ENCODE peak calls at places on chromosomes 11 and 22, in five cellular contexts. One of them, this sample, is unnamed.
A peak's percentile ranks its signal among the peaks of the same experiment; 100 is the strongest.

GRCh38 chr11:64444838-64445441 is 86.0 kb downstream of the RPS6KA4 start:
- DNase-seq in heart right ventricle: no peak
- DNase-seq in RWPE1: peak; percentile 48
- DNase-seq in colonic mucosa: no peak
- DNase-seq in endodermal cell: peak; percentile 65
- DNase-seq in this sample: no peak

GRCh38 chr22:24969588-24970301 is 17.2 kb downstream of the KIAA1671 start:
- DNase-seq in colonic mucosa: peak; percentile 41
- DNase-seq in endodermal cell: peak; percentile 70
- DNase-seq in RWPE1: no peak
- DNase-seq in heart right ventricle: peak; percentile 85
- DNase-seq in this sample: no peak

GRCh38 chr11:118841469-118842222 is 42.0 kb upstream of the CXCR5 start:
- DNase-seq in colonic mucosa: no peak
- DNase-seq in heart right ventricle: no peak
- DNase-seq in endodermal cell: no peak
- DNase-seq in RWPE1: no peak
- DNase-seq in this sample: peak; percentile 4

GRCh38 chr11:72584293-72584921 is 89.8 kb downstream of the PDE2A start:
- DNase-seq in RWPE1: no peak
- DNase-seq in heart right ventricle: peak; percentile 29
- DNase-seq in endodermal cell: peak; percentile 83
- DNase-seq in colonic mucosa: peak; percentile 41
- DNase-seq in this sample: peak; percentile 33

GRCh38 chr11:69702239-69702668 is 1.6 kb downstream of the FGF19 start:
- DNase-seq in endodermal cell: peak; percentile 83
- DNase-seq in colonic mucosa: no peak
- DNase-seq in RWPE1: no peak
- DNase-seq in heart right ventricle: no peak
- DNase-seq in this sample: no peak

GRCh38 chr11:71182791-71183556 is 69.4 kb downstream of the SHANK2 start:
- DNase-seq in heart right ventricle: no peak
- DNase-seq in endodermal cell: peak; percentile 18
- DNase-seq in colonic mucosa: no peak
- DNase-seq in RWPE1: no peak
- DNase-seq in this sample: no peak

GRCh38 chr22:30889996-30890480 is 78.5 kb downstream of the MORC2 start:
- DNase-seq in RWPE1: no peak
- DNase-seq in endodermal cell: no peak
- DNase-seq in heart right ventricle: no peak
- DNase-seq in colonic mucosa: no peak
- DNase-seq in this sample: no peak

GRCh38 chr22:47138898-47139789 is 376.7 kb downstream of the TBC1D22A start:
- DNase-seq in colonic mucosa: no peak
- DNase-seq in RWPE1: no peak
- DNase-seq in endodermal cell: no peak
- DNase-seq in heart right ventricle: no peak
- DNase-seq in this sample: no peak

GRCh38 chr22:44591146-44591790 is 93.2 kb upstream of the RTL6 start:
- DNase-seq in heart right ventricle: no peak
- DNase-seq in colonic mucosa: no peak
- DNase-seq in RWPE1: no peak
- DNase-seq in endodermal cell: no peak
- DNase-seq in this sample: no peak

GRCh38 chr11:71333473-71333872 is 81.1 kb upstream of the SHANK2 start:
- DNase-seq in heart right ventricle: no peak
- DNase-seq in endodermal cell: no peak
- DNase-seq in colonic mucosa: no peak
- DNase-seq in RWPE1: no peak
- DNase-seq in this sample: no peak

GRCh38 chr11:12845739-12846358 is 163.3 kb upstream of the RASSF10 start:
- DNase-seq in colonic mucosa: peak; percentile 74
- DNase-seq in endodermal cell: peak; percentile 72
- DNase-seq in heart right ventricle: no peak
- DNase-seq in RWPE1: no peak
- DNase-seq in this sample: no peak

GRCh38 chr22:23256986-23257888 is 76.9 kb downstream of the BCR start:
- DNase-seq in endodermal cell: no peak
- DNase-seq in RWPE1: peak; percentile 31
- DNase-seq in colonic mucosa: peak; percentile 74
- DNase-seq in heart right ventricle: peak; percentile 74
- DNase-seq in this sample: no peak

GRCh38 chr22:49979587-49980264 is 19.2 kb downstream of the PIM3 start:
- DNase-seq in RWPE1: no peak
- DNase-seq in endodermal cell: peak; percentile 79
- DNase-seq in heart right ventricle: no peak
- DNase-seq in colonic mucosa: peak; percentile 57
- DNase-seq in this sample: no peak

GRCh38 chr11:2891291-2891690 is 5.7 kb upstream of the CDKN1C start:
- DNase-seq in colonic mucosa: no peak
- DNase-seq in RWPE1: no peak
- DNase-seq in endodermal cell: peak; percentile 75
- DNase-seq in heart right ventricle: no peak
- DNase-seq in this sample: no peak

GRCh38 chr11:109853156-109853776 is 239.9 kb upstream of the ZC3H12C start:
- DNase-seq in endodermal cell: no peak
- DNase-seq in colonic mucosa: no peak
- DNase-seq in heart right ventricle: no peak
- DNase-seq in RWPE1: peak; percentile 18
- DNase-seq in this sample: no peak

GRCh38 chr11:62665630-62666258 is 632 bp downstream of the CSKMT start:
- DNase-seq in colonic mucosa: peak; percentile 64
- DNase-seq in heart right ventricle: peak; percentile 54
- DNase-seq in RWPE1: peak; percentile 46
- DNase-seq in endodermal cell: peak; percentile 60
- DNase-seq in this sample: peak; percentile 44

GRCh38 chr22:23281406-23282088 is 101.2 kb downstream of the BCR start:
- DNase-seq in RWPE1: peak; percentile 74
- DNase-seq in heart right ventricle: peak; percentile 85
- DNase-seq in colonic mucosa: peak; percentile 84
- DNase-seq in endodermal cell: peak; percentile 97
- DNase-seq in this sample: peak; percentile 71

GRCh38 chr11:132202621-132203020 is 832.2 kb downstream of the NTM start:
- DNase-seq in RWPE1: no peak
- DNase-seq in colonic mucosa: no peak
- DNase-seq in heart right ventricle: no peak
- DNase-seq in endodermal cell: no peak
- DNase-seq in this sample: no peak

GRCh38 chr22:42906605-42907338 is 49.7 kb upstream of the ARFGAP3 start:
- DNase-seq in heart right ventricle: peak; percentile 75
- DNase-seq in RWPE1: no peak
- DNase-seq in endodermal cell: no peak
- DNase-seq in colonic mucosa: no peak
- DNase-seq in this sample: no peak

GRCh38 chr11:83694191-83694905 is 408.2 kb upstream of the CCDC90B start:
- DNase-seq in heart right ventricle: no peak
- DNase-seq in colonic mucosa: no peak
- DNase-seq in endodermal cell: no peak
- DNase-seq in RWPE1: no peak
- DNase-seq in this sample: no peak

GRCh38 chr22:45242778-45243191 is 2.1 kb upstream of the KIAA0930 start:
- DNase-seq in endodermal cell: no peak
- DNase-seq in heart right ventricle: no peak
- DNase-seq in colonic mucosa: peak; percentile 64
- DNase-seq in RWPE1: no peak
- DNase-seq in this sample: no peak

GRCh38 chr11:41714101-41714500 is 254.6 kb upstream of the LRRC4C start:
- DNase-seq in heart right ventricle: no peak
- DNase-seq in endodermal cell: no peak
- DNase-seq in colonic mucosa: no peak
- DNase-seq in RWPE1: no peak
- DNase-seq in this sample: no peak

GRCh38 chr22:48939441-48940265 is 888.0 kb downstream of the BRD1 start:
- DNase-seq in colonic mucosa: peak; percentile 10
- DNase-seq in RWPE1: no peak
- DNase-seq in endodermal cell: peak; percentile 33
- DNase-seq in heart right ventricle: no peak
- DNase-seq in this sample: no peak

GRCh38 chr11:121451178-121451981 is 734 bp upstream of the SORL1 start:
- DNase-seq in RWPE1: no peak
- DNase-seq in colonic mucosa: peak; percentile 81
- DNase-seq in endodermal cell: no peak
- DNase-seq in heart right ventricle: no peak
- DNase-seq in this sample: peak; percentile 36

GRCh38 chr11:16572946-16573345 is 165.5 kb upstream of the C11orf58 start:
- DNase-seq in heart right ventricle: no peak
- DNase-seq in endodermal cell: no peak
- DNase-seq in colonic mucosa: no peak
- DNase-seq in RWPE1: no peak
- DNase-seq in this sample: no peak

GRCh38 chr11:104146421-104146820 is 17.5 kb downstream of the PDGFD start:
- DNase-seq in RWPE1: no peak
- DNase-seq in heart right ventricle: no peak
- DNase-seq in endodermal cell: no peak
- DNase-seq in colonic mucosa: no peak
- DNase-seq in this sample: no peak

GRCh38 chr22:50218996-50219727 is 18.4 kb downstream of the SELENOO start:
- DNase-seq in endodermal cell: peak; percentile 86
- DNase-seq in heart right ventricle: peak; percentile 83
- DNase-seq in RWPE1: peak; percentile 77
- DNase-seq in colonic mucosa: peak; percentile 91
- DNase-seq in this sample: no peak

GRCh38 chr22:36860821-36861659 is at the start of gene NCF4:
- DNase-seq in endodermal cell: no peak
- DNase-seq in RWPE1: no peak
- DNase-seq in heart right ventricle: peak; percentile 57
- DNase-seq in colonic mucosa: peak; percentile 63
- DNase-seq in this sample: peak; percentile 5

GRCh38 chr11:95764267-95764898 is 25.2 kb downstream of the FAM76B start:
- DNase-seq in RWPE1: peak; percentile 46
- DNase-seq in colonic mucosa: no peak
- DNase-seq in endodermal cell: no peak
- DNase-seq in heart right ventricle: no peak
- DNase-seq in this sample: no peak

GRCh38 chr11:131033151-131033651 is 116.9 kb upstream of the SNX19 start:
- DNase-seq in colonic mucosa: no peak
- DNase-seq in endodermal cell: peak; percentile 77
- DNase-seq in heart right ventricle: no peak
- DNase-seq in RWPE1: peak; percentile 68
- DNase-seq in this sample: no peak

DNA sequence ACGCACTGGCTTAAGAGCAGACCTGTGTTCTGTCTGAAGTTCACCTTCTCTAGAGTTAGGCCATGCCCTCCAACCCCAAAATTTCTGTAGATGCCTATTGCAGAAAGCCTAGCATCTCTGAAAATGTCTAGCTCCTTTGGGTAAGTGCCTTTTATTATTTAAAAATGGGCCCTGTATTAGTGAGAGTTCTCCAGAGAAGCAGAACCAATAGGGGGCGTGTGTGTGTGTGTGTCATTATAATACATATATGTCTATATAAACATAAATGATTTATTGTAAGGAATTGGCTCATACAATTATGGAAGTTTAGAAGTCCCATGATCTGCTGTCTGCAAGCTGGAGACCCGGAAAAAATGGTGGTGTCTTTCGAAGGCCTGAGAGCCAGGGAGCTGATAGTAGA is 144.7 kb downstream of the TTC17 start:
- DNase-seq in heart right ventricle: no peak
- DNase-seq in RWPE1: no peak
- DNase-seq in endodermal cell: no peak
- DNase-seq in colonic mucosa: no peak
- DNase-seq in this sample: no peak
- TF ChIP-seq CTCF in heart right ventricle: no peak
- TF ChIP-seq CTCF in RWPE1: no peak
- TF ChIP-seq CTCF in endodermal cell: peak; percentile 34
- TF ChIP-seq CTCF in colonic mucosa: no peak
- TF ChIP-seq CTCF in this sample: no peak

DNA sequence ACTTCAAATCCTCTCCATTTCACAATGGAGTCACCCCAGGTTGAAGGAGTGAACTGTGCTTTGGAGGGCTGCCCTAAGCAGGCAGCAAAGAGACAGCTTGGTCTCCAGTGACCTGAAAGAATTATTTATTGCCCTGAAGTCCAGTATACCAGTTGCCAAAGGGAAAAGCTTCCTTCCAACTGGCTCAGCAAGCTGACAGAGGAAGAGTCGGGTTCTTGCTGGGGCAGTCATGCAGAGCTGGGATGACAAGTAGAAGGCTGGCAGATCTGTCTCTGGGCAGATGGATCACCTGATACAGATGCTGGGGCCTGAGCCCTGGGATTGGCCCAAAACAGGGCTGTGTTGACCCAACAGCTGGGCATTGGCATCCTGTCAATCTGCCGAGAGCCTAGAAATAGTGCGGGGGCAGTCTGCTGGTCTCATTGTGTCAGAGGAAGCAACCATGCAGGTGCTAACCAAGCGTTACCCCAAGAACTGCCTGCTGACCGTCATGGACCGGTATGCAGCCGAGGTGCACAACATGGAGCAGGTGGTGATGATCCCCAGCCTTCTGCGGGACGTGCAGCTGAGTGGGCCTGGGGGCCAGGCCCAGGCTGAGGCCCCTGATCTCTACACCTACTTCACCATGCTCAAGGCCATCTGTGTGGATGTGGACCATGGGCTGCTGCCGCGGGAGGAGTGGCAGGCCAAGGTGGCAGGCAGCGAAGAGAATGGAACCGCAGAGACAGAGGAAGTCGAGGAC is at the start of gene THRSP:
- DNase-seq in colonic mucosa: no peak
- DNase-seq in RWPE1: no peak
- DNase-seq in heart right ventricle: no peak
- DNase-seq in endodermal cell: no peak
- DNase-seq in this sample: no peak
- H3K27ac ChIP-seq in colonic mucosa: no peak within 1 kb of the TSS
- H3K27ac ChIP-seq in RWPE1: no peak within 1 kb of the TSS
- H3K27ac ChIP-seq in heart right ventricle: no peak within 1 kb of the TSS
- H3K27ac ChIP-seq in endodermal cell: no peak within 1 kb of the TSS
- H3K27ac ChIP-seq in this sample: no peak within 1 kb of the TSS

GRCh38 chr11:66032962-66033735 is 6.9 kb upstream of the CATSPER1 start:
- DNase-seq in colonic mucosa: no peak
- DNase-seq in endodermal cell: no peak
- DNase-seq in RWPE1: no peak
- DNase-seq in heart right ventricle: no peak
- DNase-seq in this sample: no peak
- TF ChIP-seq CTCF in colonic mucosa: no peak
- TF ChIP-seq CTCF in endodermal cell: no peak
- TF ChIP-seq CTCF in RWPE1: no peak
- TF ChIP-seq CTCF in heart right ventricle: no peak
- TF ChIP-seq CTCF in this sample: no peak

DNA sequence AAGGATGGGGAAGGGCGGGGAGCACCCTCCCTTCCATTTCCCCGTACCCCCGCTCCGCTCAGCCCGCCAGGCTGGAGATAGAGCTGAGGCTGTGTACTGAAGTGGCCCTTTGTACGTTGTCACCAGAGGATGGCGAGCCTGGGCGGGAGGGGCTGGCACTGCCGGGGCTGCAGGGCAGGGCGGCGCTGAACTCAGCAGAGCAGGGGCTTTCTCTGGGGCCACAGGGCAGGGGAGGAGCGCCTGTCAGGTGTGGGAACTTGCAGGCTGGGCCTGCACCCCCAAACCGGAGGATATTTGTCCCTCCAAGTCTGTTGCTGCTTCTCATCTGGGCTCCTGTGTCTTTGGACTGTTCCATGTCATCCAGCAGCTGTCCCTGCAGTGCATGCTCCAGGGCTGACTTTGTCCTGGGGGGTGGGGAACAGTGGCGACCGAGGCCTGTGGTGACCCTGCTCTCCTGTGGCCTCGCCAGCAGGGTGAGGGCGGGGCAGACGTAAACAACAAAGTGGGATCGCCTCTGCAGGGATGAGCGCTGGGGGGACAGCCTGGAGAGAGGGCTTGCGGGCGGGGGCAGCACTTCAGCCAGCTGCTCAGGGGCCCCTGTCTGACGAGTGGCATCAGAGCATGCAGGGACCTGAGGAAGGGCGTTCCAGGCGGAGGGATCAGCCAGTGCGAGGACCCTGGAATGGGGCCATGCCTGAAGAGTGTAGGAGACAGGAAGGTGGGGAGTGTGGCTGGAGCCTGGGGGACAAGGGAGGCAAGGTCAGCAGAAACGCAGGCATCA is 13.1 kb downstream of the MGAT3 start:
- DNase-seq in heart right ventricle: no peak
- DNase-seq in RWPE1: no peak
- DNase-seq in colonic mucosa: peak; percentile 59
- DNase-seq in endodermal cell: no peak
- DNase-seq in this sample: no peak
- H3K27ac ChIP-seq in heart right ventricle: peak overlapping the region; percentile 83
- H3K27ac ChIP-seq in RWPE1: no peak overlapping the region
- H3K27ac ChIP-seq in colonic mucosa: no peak overlapping the region
- H3K27ac ChIP-seq in endodermal cell: peak overlapping the region; percentile 6
- H3K27ac ChIP-seq in this sample: no peak overlapping the region